ENCODE peak calls at places on chromosome 22, in six cellular contexts. V is IMR-90, K is neuronal stem cell, W is H9, Q is H1, E is trophoblast cell. N is an unnamed sample.
A peak's percentile ranks its signal among the peaks of the same experiment; 100 is the strongest.

GRCh38 chr22:26592368-26593015 is 2.6 kb upstream of the TPST2 start:
- DNase-seq in V (no peak), K (no peak), W (no peak), Q (no peak), E (no peak), N (no peak)

GRCh38 chr22:41739576-41739975 is 40.3 kb downstream of the MEI1 start:
- DNase-seq in V (no peak), K (no peak), W (no peak), Q (no peak), E (no peak), N (no peak)

GRCh38 chr22:46180370-46181137 is 30.2 kb downstream of the PPARA start:
- DNase-seq in V (no peak), K (no peak), W (no peak), Q (no peak), E (peak; percentile 29), N (peak; percentile 24)

GRCh38 chr22:29890760-29891159 is 7.8 kb downstream of the MTMR3 start:
- DNase-seq in V (no peak), K (no peak), W (no peak), Q (no peak), E (no peak), N (no peak)

GRCh38 chr22:27542602-27543001 is 259.0 kb downstream of the MN1 start:
- DNase-seq in V (no peak), K (no peak), W (no peak), Q (no peak), E (no peak), N (no peak)

GRCh38 chr22:36292823-36293530 is 40.0 kb downstream of the APOL1 start:
- DNase-seq in V (no peak), K (no peak), W (no peak), Q (no peak), E (no peak), N (no peak)

GRCh38 chr22:30298005-30298701 is 8.8 kb upstream of the CASTOR1 start:
- DNase-seq in V (no peak), K (no peak), W (no peak), Q (no peak), E (peak; percentile 86), N (no peak)

GRCh38 chr22:50705219-50705691 is 32.6 kb downstream of the SHANK3 start:
- DNase-seq in V (peak; percentile 70), K (peak; percentile 93), W (peak; percentile 91), Q (peak; percentile 44), E (peak; percentile 64), N (peak; percentile 85)

GRCh38 chr22:23180301-23180892 is at the start of gene BCR:
- DNase-seq in V (peak; percentile 65), K (no peak), W (no peak), Q (no peak), E (peak; percentile 58), N (peak; percentile 66)

GRCh38 chr22:23820748-23821211 is 18.0 kb downstream of the DERL3 start:
- DNase-seq in V (no peak), K (no peak), W (no peak), Q (no peak), E (peak; percentile 91), N (no peak)

GRCh38 chr22:31826443-31826842 is 72.6 kb downstream of the DEPDC5 start:
- DNase-seq in V (no peak), K (no peak), W (no peak), Q (no peak), E (no peak), N (no peak)

GRCh38 chr22:23404689-23405365 is 175.3 kb downstream of the IGLL1 start:
- DNase-seq in V (peak; percentile 40), K (peak; percentile 67), W (peak; percentile 39), Q (no peak), E (peak; percentile 47), N (peak; percentile 54)

GRCh38 chr22:21832291-21833290 is 34.9 kb downstream of the MAPK1 start:
- DNase-seq in V (peak; percentile 9), K (no peak), W (no peak), Q (no peak), E (no peak), N (no peak)

GRCh38 chr22:30208631-30209603 is 37.6 kb downstream of the LIF start:
- DNase-seq in V (peak; percentile 97), K (no peak), W (no peak), Q (no peak), E (peak; percentile 14), N (peak; percentile 94)

GRCh38 chr22:49012695-49013094 is 815.0 kb downstream of the BRD1 start:
- DNase-seq in V (no peak), K (no peak), W (no peak), Q (no peak), E (no peak), N (no peak)

GRCh38 chr22:48415535-48415934 is 1412.1 kb downstream of the BRD1 start:
- DNase-seq in V (no peak), K (no peak), W (no peak), Q (no peak), E (no peak), N (no peak)

GRCh38 chr22:48443680-48444079 is 1384.0 kb downstream of the BRD1 start:
- DNase-seq in V (no peak), K (no peak), W (no peak), Q (no peak), E (no peak), N (no peak)

GRCh38 chr22:16975155-16975885 is 32.7 kb downstream of the GAB4 start:
- DNase-seq in V (no peak), K (no peak), W (no peak), Q (no peak), E (no peak), N (no peak)

GRCh38 chr22:48869161-48869560 is 958.5 kb downstream of the BRD1 start:
- DNase-seq in V (no peak), K (no peak), W (no peak), Q (no peak), E (no peak), N (no peak)

GRCh38 chr22:11253000-11253511 is 4274.9 kb upstream of the OR11H1 start:
- DNase-seq in V (no peak), K (no peak), W (peak; percentile 6), Q (no peak), E (peak; percentile 0), N (no peak)

GRCh38 chr22:50289942-50290630 is 17.4 kb downstream of the PLXNB2 start:
- DNase-seq in V (no peak), K (no peak), W (no peak), Q (no peak), E (no peak), N (no peak)

GRCh38 chr22:27798526-27799333 is 2.8 kb downstream of the MN1 start:
- DNase-seq in V (no peak), K (no peak), W (peak; percentile 57), Q (no peak), E (no peak), N (peak; percentile 55)

GRCh38 chr22:31039393-31039792 is 41.7 kb upstream of the SMTN start:
- DNase-seq in V (peak; percentile 80), K (no peak), W (no peak), Q (no peak), E (no peak), N (peak; percentile 84)

GRCh38 chr22:29121124-29121523 is 48.3 kb downstream of the KREMEN1 start:
- DNase-seq in V (no peak), K (no peak), W (no peak), Q (no peak), E (no peak), N (no peak)

GRCh38 chr22:29765905-29766631 is 739 bp downstream of the ZMAT5 start:
- DNase-seq in V (no peak), K (peak; percentile 15), W (no peak), Q (no peak), E (no peak), N (no peak)

GRCh38 chr22:29713156-29713715 is 6.6 kb upstream of the CABP7 start:
- DNase-seq in V (no peak), K (no peak), W (no peak), Q (no peak), E (no peak), N (no peak)

GRCh38 chr22:33864723-33865130 is 55.5 kb downstream of the LARGE1 start:
- DNase-seq in V (peak; percentile 36), K (no peak), W (no peak), Q (no peak), E (no peak), N (peak; percentile 75)

GRCh38 chr22:44307509-44308169 is 5.1 kb downstream of the SHISAL1 start:
- DNase-seq in V (peak; percentile 19), K (no peak), W (no peak), Q (no peak), E (no peak), N (peak; percentile 16)

GRCh38 chr22:44309137-44309536 is 3.6 kb downstream of the SHISAL1 start:
- DNase-seq in V (peak; percentile 98), K (no peak), W (no peak), Q (no peak), E (peak; percentile 33), N (peak; percentile 96)

GRCh38 chr22:44311104-44311854 is 1.5 kb downstream of the SHISAL1 start:
- DNase-seq in V (no peak), K (no peak), W (no peak), Q (no peak), E (no peak), N (no peak)

GRCh38 chr22:44311855-44312170 is 938 bp downstream of the SHISAL1 start:
- DNase-seq in V (peak; percentile 73), K (no peak), W (no peak), Q (no peak), E (no peak), N (peak; percentile 90)

DNA sequence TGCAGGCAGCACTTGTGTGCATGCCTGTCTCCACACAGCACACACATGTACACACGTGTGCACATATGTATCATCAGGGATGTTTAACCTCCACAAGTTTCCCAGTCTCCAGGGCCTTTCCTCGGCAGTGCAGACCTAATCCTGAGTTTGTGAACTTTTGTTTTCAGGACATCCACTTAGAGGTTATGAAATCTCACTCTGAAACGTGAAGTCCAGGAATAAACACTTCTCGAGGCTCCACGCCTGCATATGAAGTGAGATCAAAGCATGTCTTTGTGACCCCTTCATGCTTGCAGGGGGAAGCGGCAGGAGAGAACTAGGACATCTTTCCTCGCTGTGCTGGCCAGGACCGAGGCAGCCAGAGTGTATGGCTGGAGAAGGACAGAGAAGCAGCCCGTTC is 3.1 kb downstream of the SHISAL1 start:
- DNase-seq in V (no peak), K (no peak), W (no peak), Q (no peak), E (no peak), N (peak; percentile 77)
- H3K27ac ChIP-seq in V (peak overlapping the region; percentile 46), K (no peak overlapping the region), W (no peak overlapping the region), Q (no peak overlapping the region), E (no peak overlapping the region), N (no peak overlapping the region)

DNA sequence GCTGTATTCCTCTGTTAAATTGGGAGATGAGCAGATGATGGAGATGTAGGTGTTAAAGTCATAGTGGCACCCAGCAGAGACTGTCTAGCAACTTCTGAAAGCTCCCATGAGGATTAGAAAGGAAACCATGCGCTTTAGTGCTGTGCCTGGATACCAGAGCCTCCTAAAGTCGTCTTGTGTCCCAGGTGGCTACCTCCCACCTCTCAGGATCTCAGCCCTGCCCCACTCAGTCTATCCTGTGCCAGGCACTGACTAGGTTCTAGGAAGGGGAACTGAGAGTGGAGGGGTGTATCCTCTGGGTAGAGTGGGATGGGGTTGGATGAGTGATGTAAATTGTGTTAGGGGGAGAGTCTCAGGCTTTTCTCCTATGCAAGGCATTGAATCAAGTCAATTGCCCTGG is 60.2 kb downstream of the KIAA1671 start:
- DNase-seq in V (no peak), K (no peak), W (no peak), Q (no peak), E (no peak), N (no peak)
- H2BK5ac ChIP-seq in V (no peak overlapping the region), K (no peak overlapping the region), W (no peak overlapping the region), Q (no peak overlapping the region), E (no peak overlapping the region), N (no peak overlapping the region)

GRCh38 chr22:19841641-19842385 is 12.9 kb downstream of the GNB1L start:
- DNase-seq in V (no peak), K (no peak), W (no peak), Q (no peak), E (no peak), N (no peak)
- H3K14ac ChIP-seq in V (no peak overlapping the region), K (no peak overlapping the region), W (no peak overlapping the region), Q (no peak overlapping the region), E (peak overlapping the region; percentile 12), N (no peak overlapping the region)

GRCh38 chr22:38167988-38168407 is 13.6 kb downstream of the PLA2G6 start:
- DNase-seq in V (no peak), K (no peak), W (no peak), Q (no peak), E (no peak), N (no peak)
- H3K27ac ChIP-seq in V (no peak overlapping the region), K (no peak overlapping the region), W (no peak overlapping the region), Q (no peak overlapping the region), E (no peak overlapping the region), N (no peak overlapping the region)

N was measured in mesenchymal stem cell.